ENCODE peak calls at places on chromosomes 2 and 18, in seven cellular contexts. T is HFF-Myc, F is A549, K is GM23338, P is adipocyte, U is coronary artery, O is SJSA1. Z is an unnamed sample.

GRCh38 chr2:172467382-172467781 is 40.0 kb downstream of the ITGA6 start:
- DNase-seq in T (no peak), F (peak), K (no peak), P (no peak), U (no peak), O (no peak), Z (no peak)

GRCh38 chr2:46977899-46978298 is 62.3 kb upstream of the MCFD2 start:
- DNase-seq in T (no peak), F (no peak), K (no peak), P (no peak), U (no peak), O (no peak), Z (no peak)

GRCh38 chr18:10840768-10841167 is 308.6 kb downstream of the PIEZO2 start:
- DNase-seq in T (no peak), F (no peak), K (no peak), P (peak), U (no peak), O (no peak), Z (no peak)

GRCh38 chr2:1990724-1991123 is 246.4 kb upstream of the PXDN start:
- DNase-seq in T (no peak), F (peak), K (no peak), P (no peak), U (no peak), O (no peak), Z (no peak)

GRCh38 chr2:207042155-207042554 is 102.8 kb downstream of the CPO start:
- DNase-seq in T (no peak), F (no peak), K (no peak), P (no peak), U (no peak), O (no peak), Z (no peak)

GRCh38 chr2:201235865-201236811 is 24.2 kb upstream of the CASP8 start:
- DNase-seq in T (no peak), F (peak), K (peak), P (peak), U (no peak), O (peak), Z (no peak)

GRCh38 chr2:75047907-75048625 is 89.6 kb downstream of the POLE4 start:
- DNase-seq in T (no peak), F (peak), K (no peak), P (peak), U (no peak), O (peak), Z (peak)

GRCh38 chr2:113240915-113241911 is 37.5 kb downstream of the PAX8 start:
- DNase-seq in T (peak), F (peak), K (no peak), P (peak), U (peak), O (peak), Z (peak)

GRCh38 chr18:41745166-41746049 is 209.6 kb upstream of the PIK3C3 start:
- DNase-seq in T (no peak), F (peak), K (peak), P (peak), U (no peak), O (no peak), Z (no peak)

GRCh38 chr2:241217320-241218031 is 29.0 kb downstream of the ANO7 start:
- DNase-seq in T (no peak), F (peak), K (peak), P (peak), U (peak), O (peak), Z (peak)

DNA sequence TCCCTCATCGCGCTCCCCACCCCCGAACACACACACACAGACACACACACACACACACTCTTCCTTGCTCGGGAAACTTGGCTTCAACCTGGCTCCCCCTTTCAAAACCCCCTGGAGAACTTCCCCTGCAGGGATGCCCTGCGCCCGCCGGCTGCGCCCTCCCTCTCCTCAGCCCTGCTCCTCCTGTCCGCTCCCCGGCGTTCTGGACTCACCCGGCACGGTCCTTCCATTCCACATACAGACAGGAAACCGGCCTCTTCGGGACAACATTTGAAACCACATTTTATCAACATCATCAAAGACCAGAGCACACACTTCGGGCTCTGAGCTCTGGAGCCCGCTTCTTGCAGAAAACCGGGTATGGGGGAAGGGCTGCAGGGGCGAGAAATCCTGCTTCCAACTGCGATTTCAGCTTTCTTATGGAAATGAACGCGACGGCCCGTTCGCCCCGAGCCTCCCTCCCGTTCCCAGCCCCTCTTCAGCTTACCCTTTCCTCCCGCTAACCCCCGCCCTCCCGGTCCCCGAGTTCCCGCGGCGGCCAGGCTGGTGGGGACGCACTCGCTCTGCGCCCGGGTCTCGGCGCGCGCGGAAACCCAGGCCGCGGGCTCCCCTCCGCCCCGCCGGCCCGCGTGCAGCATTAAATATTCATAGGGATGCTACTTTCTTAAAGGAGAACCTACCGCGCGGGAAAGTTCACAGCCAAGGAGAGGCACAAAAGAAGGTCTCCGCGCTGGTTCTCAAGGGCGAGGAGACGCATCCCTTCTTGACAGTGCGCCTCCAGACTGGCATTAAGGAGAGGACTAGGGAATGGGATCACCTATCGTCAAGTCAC is 18.3 kb downstream of the POU3F3 start:
- DNase-seq in T (no peak), F (peak), K (peak), P (no peak), U (no peak), O (no peak), Z (no peak)
- H3K4me3 ChIP-seq in T (no peak), F (peak), K (peak), P (peak), U (peak), O (no peak), Z (peak)

DNA sequence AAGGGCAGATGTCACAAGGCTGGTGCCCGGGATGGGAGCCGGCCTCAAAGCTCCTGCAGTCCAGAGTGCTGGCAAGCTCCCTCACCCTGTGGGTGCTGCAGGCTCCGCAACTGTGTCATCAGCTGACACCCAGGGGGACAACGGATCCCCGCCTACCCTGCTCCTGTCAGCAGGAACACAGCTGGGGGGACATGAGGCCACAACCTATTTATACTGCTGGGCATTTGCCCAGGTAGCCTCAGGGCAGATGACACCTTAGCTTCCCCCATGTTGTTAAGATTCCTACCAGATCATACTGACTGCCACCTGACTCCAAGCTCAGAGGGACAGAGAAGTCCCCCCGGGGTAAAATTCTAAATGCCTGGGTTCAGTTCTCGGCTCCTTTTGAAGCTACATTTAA is 1.2 kb downstream of the ANKRD23 start:
- DNase-seq in T (no peak), F (no peak), K (no peak), P (no peak), U (no peak), O (no peak), Z (no peak)
- H3K4me3 ChIP-seq in T (no peak), F (no peak), K (no peak), P (no peak), U (no peak), O (no peak), Z (no peak)

GRCh38 chr2:234497592-234498023 is 727 bp upstream of the ARL4C start:
- DNase-seq in T (no peak), F (no peak), K (peak), P (no peak), U (no peak), O (no peak), Z (no peak)
- H3K4me3 ChIP-seq in T (peak), F (peak), K (peak), P (peak), U (peak), O (peak), Z (peak)

GRCh38 chr18:48996041-48996440 is 45.3 kb upstream of the SMAD7 start:
- DNase-seq in T (no peak), F (no peak), K (no peak), P (no peak), U (no peak), O (no peak), Z (no peak)

GRCh38 chr18:48996901-48997463 is 46.2 kb upstream of the SMAD7 start:
- DNase-seq in T (peak), F (peak), K (no peak), P (peak), U (no peak), O (peak), Z (peak)

GRCh38 chr18:48999569-48999968 is 48.8 kb upstream of the SMAD7 start:
- DNase-seq in T (no peak), F (no peak), K (no peak), P (no peak), U (no peak), O (no peak), Z (no peak)

GRCh38 chr18:48997985-48998831 is 47.4 kb upstream of the SMAD7 start:
- DNase-seq in T (peak), F (peak), K (peak), P (peak), U (peak), O (peak), Z (peak)

DNA sequence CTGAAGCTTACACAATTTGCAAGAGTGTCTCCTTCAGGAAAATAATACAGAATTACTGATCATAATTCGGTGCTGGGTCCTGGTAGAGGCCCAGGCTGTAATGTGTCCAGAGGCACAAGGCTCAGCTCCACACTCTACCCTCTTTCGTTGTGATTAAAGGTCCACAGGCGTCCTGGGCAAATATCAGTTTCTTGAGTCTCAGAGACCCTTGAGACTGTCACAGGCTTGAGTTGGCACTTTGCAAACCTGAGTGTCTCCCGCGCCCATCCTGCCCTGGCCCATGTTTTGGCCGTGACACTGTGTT is 46.9 kb upstream of the SMAD7 start:
- DNase-seq in T (no peak), F (no peak), K (peak), P (no peak), U (no peak), O (peak), Z (no peak)
- H3K4me3 ChIP-seq in T (no peak), F (peak), K (no peak), P (no peak), U (no peak), O (no peak), Z (no peak)

GRCh38 chr2:100780203-100781008 is 39.5 kb upstream of the NPAS2 start:
- DNase-seq in T (no peak), F (peak), K (no peak), P (no peak), U (no peak), O (no peak), Z (peak)
- H3K4me3 ChIP-seq in T (no peak), F (no peak), K (no peak), P (no peak), U (no peak), O (no peak), Z (no peak)

DNA sequence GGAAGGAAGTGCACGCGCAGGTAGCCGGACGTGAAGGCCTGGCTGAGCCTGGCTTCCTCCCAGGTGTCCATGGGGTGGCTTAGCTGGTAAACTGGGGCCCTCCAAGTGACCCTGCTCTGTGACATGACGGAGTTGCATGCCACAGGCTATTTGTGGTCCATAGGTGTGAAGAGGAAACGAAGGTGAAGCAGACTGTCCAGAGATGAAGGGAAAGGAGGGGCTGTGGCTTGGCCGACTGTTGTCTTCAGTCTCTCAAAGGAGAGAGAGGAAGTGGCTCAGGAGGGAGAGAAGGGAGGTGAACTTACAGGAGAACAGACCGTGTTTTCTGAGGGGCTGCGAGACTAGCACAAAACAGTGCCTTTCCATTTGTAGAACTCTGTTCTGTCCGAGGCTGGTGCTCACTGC is 19.3 kb downstream of the INPP5D start:
- DNase-seq in T (no peak), F (no peak), K (no peak), P (no peak), U (peak), O (no peak), Z (no peak)
- H3K4me3 ChIP-seq in T (no peak), F (no peak), K (no peak), P (no peak), U (no peak), O (no peak), Z (no peak)

DNA sequence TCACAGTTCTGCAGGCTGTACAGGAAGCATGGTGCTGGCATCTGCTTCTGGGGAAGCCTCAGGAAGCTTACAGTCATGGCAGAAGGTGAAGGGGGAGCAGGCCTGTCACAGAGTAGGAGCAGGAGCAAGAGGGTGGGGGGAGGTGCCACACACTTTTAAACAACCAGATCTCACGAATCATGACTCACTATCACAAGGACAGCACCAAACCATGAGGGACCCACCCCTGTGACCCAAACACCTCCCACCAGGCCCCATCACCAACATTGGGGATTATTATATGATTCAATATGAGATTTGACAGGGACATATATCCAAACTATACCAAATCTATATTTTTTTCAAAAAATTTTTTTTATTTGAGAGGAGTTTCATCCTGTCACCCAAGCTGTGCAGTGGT is 51.0 kb upstream of the GLS start:
- DNase-seq in T (no peak), F (no peak), K (no peak), P (no peak), U (no peak), O (no peak), Z (no peak)
- H3K4me3 ChIP-seq in T (no peak), F (no peak), K (no peak), P (no peak), U (no peak), O (no peak), Z (no peak)

GRCh38 chr18:2644535-2644934 is 11.0 kb upstream of the SMCHD1 start:
- DNase-seq in T (no peak), F (no peak), K (no peak), P (no peak), U (no peak), O (no peak), Z (no peak)

GRCh38 chr18:2642771-2643170 is 12.8 kb upstream of the SMCHD1 start:
- DNase-seq in T (no peak), F (no peak), K (no peak), P (no peak), U (no peak), O (no peak), Z (no peak)

DNA sequence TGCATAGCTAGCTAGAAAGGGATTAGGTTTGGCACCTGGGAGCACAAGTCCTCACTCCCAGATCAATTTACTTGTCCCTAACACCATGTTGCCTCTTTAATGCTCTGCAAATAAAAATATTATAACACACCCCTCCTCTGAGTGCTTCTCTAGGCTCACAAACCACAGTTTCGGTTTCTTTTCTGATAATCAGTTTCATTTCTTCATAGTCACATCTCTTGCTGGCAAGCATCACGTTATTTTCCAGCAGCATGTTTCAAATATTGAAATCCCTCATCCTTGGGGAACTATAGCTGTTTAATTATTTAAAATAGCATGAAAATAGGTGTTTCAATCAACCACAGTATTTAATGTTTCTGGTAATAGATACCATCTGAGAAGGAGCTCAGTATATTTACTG is 13.9 kb upstream of the SMCHD1 start:
- DNase-seq in T (no peak), F (no peak), K (no peak), P (peak), U (no peak), O (no peak), Z (no peak)
- H3K4me3 ChIP-seq in T (no peak), F (no peak), K (no peak), P (peak), U (peak), O (no peak), Z (no peak)

Z was measured in kidney epithelial cell.